ENCODE peak calls at places on chromosomes 4 and X, in six cellular contexts. Y, F, Z, O, H and M are unnamed samples.
A peak's percentile ranks its signal among the peaks of the same experiment; 100 is the strongest.

GRCh38 chrX:104189862-104190261 is 23.6 kb downstream of the FAM199X start:
- DNase-seq in O (peak; percentile 1), Y (no peak), Z (no peak), H (no peak), F (no peak), M (no peak)

GRCh38 chr4:7307391-7308099 is 115.2 kb downstream of the SORCS2 start:
- DNase-seq in Y (no peak), H (no peak), O (no peak), Z (no peak), F (no peak), M (no peak)

GRCh38 chr4:110865611-110866254 is 242.9 kb upstream of the PITX2 start:
- DNase-seq in Z (no peak), H (no peak), O (no peak), Y (peak; percentile 63), F (no peak), M (no peak)

GRCh38 chr4:74944354-74944793 is 11.5 kb downstream of the PARM1 start:
- DNase-seq in H (no peak), F (no peak), Z (no peak), Y (no peak), O (no peak), M (no peak)

GRCh38 chrX:92232182-92232581 is 453.0 kb downstream of the PCDH11X start:
- DNase-seq in H (no peak), O (no peak), Z (no peak), Y (peak; percentile 0), F (no peak), M (no peak)

GRCh38 chr4:88858752-88859151 is 161.1 kb upstream of the NAP1L5 start:
- DNase-seq in H (no peak), O (no peak), Z (no peak), F (no peak), Y (no peak), M (no peak)

GRCh38 chr4:32884198-32884597 is 2164.0 kb downstream of the PCDH7 start:
- DNase-seq in Y (no peak), F (no peak), O (peak; percentile 29), H (no peak), Z (no peak), M (no peak)

GRCh38 chr4:76689079-76689817 is 208.7 kb downstream of the SOWAHB start:
- DNase-seq in O (peak; percentile 57), H (no peak), F (no peak), Z (peak; percentile 20), Y (peak; percentile 15), M (peak; percentile 54)

GRCh38 chr4:139704915-139705485 is 39.4 kb downstream of the MGST2 start:
- DNase-seq in F (no peak), Y (peak; percentile 42), O (peak; percentile 28), Z (no peak), H (no peak), M (no peak)

GRCh38 chr4:137238456-137238855 is 293.8 kb downstream of the PCDH18 start:
- DNase-seq in F (no peak), O (no peak), H (no peak), Z (no peak), Y (no peak), M (no peak)

GRCh38 chrX:4268676-4269075 is 555.2 kb upstream of the PRKX start:
- DNase-seq in H (no peak), O (no peak), Z (no peak), Y (no peak), F (no peak), M (no peak)

GRCh38 chrX:19350831-19351447 is 7.2 kb downstream of the PDHA1 start:
- DNase-seq in O (no peak), H (no peak), F (no peak), Y (no peak), Z (no peak), M (no peak)

GRCh38 chr4:169225058-169225751 is 45.6 kb downstream of the SH3RF1 start:
- DNase-seq in H (no peak), Z (no peak), F (no peak), Y (peak; percentile 98), O (peak; percentile 97), M (no peak)

GRCh38 chr4:20922962-20923361 is 222.7 kb downstream of the PACRGL start:
- DNase-seq in Y (no peak), Z (no peak), H (no peak), F (no peak), O (no peak), M (no peak)

GRCh38 chrX:22095306-22095705 is 63.2 kb downstream of the PHEX start:
- DNase-seq in O (no peak), F (no peak), H (no peak), Z (no peak), Y (peak; percentile 63), M (no peak)